ENCODE peak calls at places on chromosomes 11 and 22, in seven cellular contexts. One of them, this sample, is unnamed.

GRCh38 chr22:38304526-38304925 is 12.7 kb downstream of the CSNK1E start:
- DNase-seq in mucosa of descending colon: no peak
- DNase-seq in CD8-positive, alpha-beta memory T cell: no peak
- DNase-seq in psoas muscle: peak
- DNase-seq in HAP-1: no peak
- DNase-seq in WERI-Rb-1: no peak
- DNase-seq in naive thymus-derived CD4-positive, alpha-beta T cell: no peak
- DNase-seq in this sample: peak

GRCh38 chr11:67045314-67045713 is 11.3 kb upstream of the RHOD start:
- DNase-seq in psoas muscle: peak
- DNase-seq in naive thymus-derived CD4-positive, alpha-beta T cell: no peak
- DNase-seq in WERI-Rb-1: no peak
- DNase-seq in mucosa of descending colon: no peak
- DNase-seq in CD8-positive, alpha-beta memory T cell: no peak
- DNase-seq in HAP-1: no peak
- DNase-seq in this sample: peak

GRCh38 chr11:69512136-69512535 is 30.7 kb downstream of the LINC01488 start:
- DNase-seq in psoas muscle: no peak
- DNase-seq in CD8-positive, alpha-beta memory T cell: no peak
- DNase-seq in WERI-Rb-1: no peak
- DNase-seq in naive thymus-derived CD4-positive, alpha-beta T cell: no peak
- DNase-seq in mucosa of descending colon: peak
- DNase-seq in HAP-1: no peak
- DNase-seq in this sample: no peak

GRCh38 chr11:71489311-71490043 is 36.5 kb downstream of the NADSYN1 start:
- DNase-seq in naive thymus-derived CD4-positive, alpha-beta T cell: no peak
- DNase-seq in CD8-positive, alpha-beta memory T cell: no peak
- DNase-seq in psoas muscle: no peak
- DNase-seq in mucosa of descending colon: no peak
- DNase-seq in HAP-1: no peak
- DNase-seq in WERI-Rb-1: no peak
- DNase-seq in this sample: peak

GRCh38 chr22:37464181-37464580 is 22.0 kb downstream of the MFNG start:
- DNase-seq in WERI-Rb-1: no peak
- DNase-seq in mucosa of descending colon: no peak
- DNase-seq in CD8-positive, alpha-beta memory T cell: no peak
- DNase-seq in psoas muscle: no peak
- DNase-seq in naive thymus-derived CD4-positive, alpha-beta T cell: no peak
- DNase-seq in HAP-1: no peak
- DNase-seq in this sample: no peak

GRCh38 chr22:45959719-45960476 is 17.1 kb downstream of the WNT7B start:
- DNase-seq in WERI-Rb-1: no peak
- DNase-seq in HAP-1: no peak
- DNase-seq in mucosa of descending colon: no peak
- DNase-seq in psoas muscle: no peak
- DNase-seq in CD8-positive, alpha-beta memory T cell: no peak
- DNase-seq in naive thymus-derived CD4-positive, alpha-beta T cell: no peak
- DNase-seq in this sample: no peak

GRCh38 chr11:16843307-16843706 is 104.9 kb downstream of the C11orf58 start:
- DNase-seq in CD8-positive, alpha-beta memory T cell: no peak
- DNase-seq in psoas muscle: no peak
- DNase-seq in naive thymus-derived CD4-positive, alpha-beta T cell: no peak
- DNase-seq in WERI-Rb-1: no peak
- DNase-seq in mucosa of descending colon: no peak
- DNase-seq in HAP-1: peak
- DNase-seq in this sample: peak

GRCh38 chr22:46542011-46542985 is 4.9 kb upstream of the CELSR1 start:
- DNase-seq in CD8-positive, alpha-beta memory T cell: peak
- DNase-seq in mucosa of descending colon: peak
- DNase-seq in WERI-Rb-1: peak
- DNase-seq in psoas muscle: peak
- DNase-seq in naive thymus-derived CD4-positive, alpha-beta T cell: peak
- DNase-seq in HAP-1: peak
- DNase-seq in this sample: peak

GRCh38 chr11:128692750-128693578 is 908 bp upstream of the FLI1 start:
- DNase-seq in naive thymus-derived CD4-positive, alpha-beta T cell: peak
- DNase-seq in HAP-1: peak
- DNase-seq in psoas muscle: peak
- DNase-seq in mucosa of descending colon: peak
- DNase-seq in WERI-Rb-1: no peak
- DNase-seq in CD8-positive, alpha-beta memory T cell: no peak
- DNase-seq in this sample: peak

GRCh38 chr11:6812391-6813005 is 13.0 kb upstream of the OR6A2 start:
- DNase-seq in psoas muscle: no peak
- DNase-seq in mucosa of descending colon: no peak
- DNase-seq in HAP-1: peak
- DNase-seq in CD8-positive, alpha-beta memory T cell: no peak
- DNase-seq in WERI-Rb-1: peak
- DNase-seq in naive thymus-derived CD4-positive, alpha-beta T cell: peak
- DNase-seq in this sample: peak

GRCh38 chr11:133078591-133079179 is 453.6 kb downstream of the OPCML start:
- DNase-seq in naive thymus-derived CD4-positive, alpha-beta T cell: no peak
- DNase-seq in CD8-positive, alpha-beta memory T cell: no peak
- DNase-seq in HAP-1: peak
- DNase-seq in WERI-Rb-1: peak
- DNase-seq in mucosa of descending colon: peak
- DNase-seq in psoas muscle: no peak
- DNase-seq in this sample: peak

GRCh38 chr11:22666700-22667439 is 459 bp downstream of the GAS2 start:
- DNase-seq in naive thymus-derived CD4-positive, alpha-beta T cell: peak
- DNase-seq in mucosa of descending colon: peak
- DNase-seq in psoas muscle: peak
- DNase-seq in HAP-1: peak
- DNase-seq in CD8-positive, alpha-beta memory T cell: no peak
- DNase-seq in WERI-Rb-1: peak
- DNase-seq in this sample: peak

GRCh38 chr22:21726650-21727049 is 8.9 kb downstream of the YPEL1 start:
- DNase-seq in psoas muscle: no peak
- DNase-seq in HAP-1: peak
- DNase-seq in mucosa of descending colon: no peak
- DNase-seq in CD8-positive, alpha-beta memory T cell: peak
- DNase-seq in naive thymus-derived CD4-positive, alpha-beta T cell: no peak
- DNase-seq in WERI-Rb-1: peak
- DNase-seq in this sample: peak

GRCh38 chr11:11148104-11148509 is 204.9 kb downstream of the CSNK2A3 start:
- DNase-seq in HAP-1: peak
- DNase-seq in WERI-Rb-1: no peak
- DNase-seq in CD8-positive, alpha-beta memory T cell: no peak
- DNase-seq in naive thymus-derived CD4-positive, alpha-beta T cell: peak
- DNase-seq in psoas muscle: peak
- DNase-seq in mucosa of descending colon: peak
- DNase-seq in this sample: peak

GRCh38 chr22:22463855-22464540 is 44.5 kb downstream of the ZNF280B start:
- DNase-seq in WERI-Rb-1: peak
- DNase-seq in naive thymus-derived CD4-positive, alpha-beta T cell: peak
- DNase-seq in HAP-1: peak
- DNase-seq in psoas muscle: no peak
- DNase-seq in CD8-positive, alpha-beta memory T cell: peak
- DNase-seq in mucosa of descending colon: peak
- DNase-seq in this sample: peak

DNA sequence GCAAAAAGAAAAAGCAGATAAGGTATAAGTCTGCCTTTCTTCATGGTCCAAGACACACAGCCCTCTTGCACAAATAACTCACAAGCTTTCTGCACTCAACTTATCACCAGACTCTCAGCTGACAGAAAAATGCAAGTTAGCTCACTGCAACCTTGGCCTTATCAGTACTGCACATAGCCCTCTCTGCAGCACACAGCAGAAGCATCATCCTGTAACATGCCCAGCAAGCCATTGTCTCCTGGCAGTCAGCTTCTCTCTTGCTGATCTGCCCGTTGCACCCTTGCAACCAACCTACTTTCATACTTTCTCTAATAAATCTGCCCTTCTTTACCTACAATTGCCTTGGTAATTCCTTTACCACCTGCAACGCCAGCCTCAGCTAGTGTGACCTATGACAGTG is 5.8 kb downstream of the ZBTB44 start:
- DNase-seq in HAP-1: no peak
- DNase-seq in WERI-Rb-1: no peak
- DNase-seq in CD8-positive, alpha-beta memory T cell: no peak
- DNase-seq in mucosa of descending colon: no peak
- DNase-seq in psoas muscle: no peak
- DNase-seq in naive thymus-derived CD4-positive, alpha-beta T cell: no peak
- DNase-seq in this sample: peak
- H3K4me3 ChIP-seq in HAP-1: no peak
- H3K4me3 ChIP-seq in WERI-Rb-1: no peak
- H3K4me3 ChIP-seq in CD8-positive, alpha-beta memory T cell: no peak
- H3K4me3 ChIP-seq in mucosa of descending colon: no peak
- H3K4me3 ChIP-seq in psoas muscle: no peak
- H3K4me3 ChIP-seq in naive thymus-derived CD4-positive, alpha-beta T cell: no peak
- H3K4me3 ChIP-seq in this sample: no peak

DNA sequence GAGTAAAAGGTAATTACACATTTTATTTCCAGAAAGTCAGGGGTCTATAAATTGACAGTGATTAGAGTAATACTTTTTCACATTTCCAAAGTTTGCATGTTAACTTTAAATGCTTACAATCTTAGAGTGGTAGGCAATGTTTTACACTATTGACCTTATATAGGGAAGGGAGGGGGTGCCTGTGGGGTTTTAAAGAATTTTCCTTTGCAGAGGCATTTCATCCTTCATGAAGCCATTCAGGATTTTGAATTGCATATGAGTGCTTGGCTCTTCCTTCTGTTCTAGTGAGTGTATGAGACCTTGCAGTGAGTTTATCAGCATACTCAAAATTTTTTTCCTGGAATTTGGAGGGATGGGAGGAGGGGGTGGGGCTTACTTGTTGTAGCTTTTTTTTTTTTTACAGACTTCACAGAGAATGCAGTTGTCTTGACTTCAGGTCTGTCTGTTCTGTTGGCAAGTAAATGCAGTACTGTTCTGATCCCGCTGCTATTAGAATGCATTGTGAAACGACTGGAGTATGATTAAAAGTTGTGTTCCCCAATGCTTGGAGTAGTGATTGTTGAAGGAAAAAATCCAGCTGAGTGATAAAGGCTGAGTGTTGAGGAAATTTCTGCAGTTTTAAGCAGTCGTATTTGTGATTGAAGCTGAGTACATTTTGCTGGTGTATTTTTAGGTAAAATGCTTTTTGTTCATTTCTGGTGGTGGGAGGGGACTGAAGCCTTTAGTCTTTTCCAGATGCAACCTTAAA is 5.3 kb downstream of the MALAT1 start:
- DNase-seq in naive thymus-derived CD4-positive, alpha-beta T cell: peak
- DNase-seq in WERI-Rb-1: no peak
- DNase-seq in HAP-1: peak
- DNase-seq in psoas muscle: no peak
- DNase-seq in CD8-positive, alpha-beta memory T cell: no peak
- DNase-seq in mucosa of descending colon: no peak
- DNase-seq in this sample: peak
- H3K4me3 ChIP-seq in naive thymus-derived CD4-positive, alpha-beta T cell: peak
- H3K4me3 ChIP-seq in WERI-Rb-1: peak
- H3K4me3 ChIP-seq in HAP-1: peak
- H3K4me3 ChIP-seq in psoas muscle: peak
- H3K4me3 ChIP-seq in CD8-positive, alpha-beta memory T cell: peak
- H3K4me3 ChIP-seq in mucosa of descending colon: peak
- H3K4me3 ChIP-seq in this sample: peak

GRCh38 chr11:93997741-93998140 is 23.4 kb upstream of the HEPHL1 start:
- DNase-seq in WERI-Rb-1: no peak
- DNase-seq in HAP-1: no peak
- DNase-seq in CD8-positive, alpha-beta memory T cell: no peak
- DNase-seq in naive thymus-derived CD4-positive, alpha-beta T cell: no peak
- DNase-seq in mucosa of descending colon: no peak
- DNase-seq in psoas muscle: no peak
- DNase-seq in this sample: no peak

GRCh38 chr11:94002226-94002625 is 18.9 kb upstream of the HEPHL1 start:
- DNase-seq in WERI-Rb-1: no peak
- DNase-seq in HAP-1: no peak
- DNase-seq in CD8-positive, alpha-beta memory T cell: no peak
- DNase-seq in mucosa of descending colon: no peak
- DNase-seq in psoas muscle: no peak
- DNase-seq in naive thymus-derived CD4-positive, alpha-beta T cell: no peak
- DNase-seq in this sample: peak

GRCh38 chr11:94000641-94001040 is 20.5 kb upstream of the HEPHL1 start:
- DNase-seq in psoas muscle: no peak
- DNase-seq in CD8-positive, alpha-beta memory T cell: no peak
- DNase-seq in WERI-Rb-1: no peak
- DNase-seq in naive thymus-derived CD4-positive, alpha-beta T cell: no peak
- DNase-seq in HAP-1: no peak
- DNase-seq in mucosa of descending colon: no peak
- DNase-seq in this sample: no peak
- H3K4me3 ChIP-seq in psoas muscle: no peak
- H3K4me3 ChIP-seq in CD8-positive, alpha-beta memory T cell: no peak
- H3K4me3 ChIP-seq in WERI-Rb-1: no peak
- H3K4me3 ChIP-seq in naive thymus-derived CD4-positive, alpha-beta T cell: no peak
- H3K4me3 ChIP-seq in HAP-1: no peak
- H3K4me3 ChIP-seq in mucosa of descending colon: no peak
- H3K4me3 ChIP-seq in this sample: no peak

GRCh38 chr22:43345356-43345755 is 2.2 kb upstream of the SCUBE1 start:
- DNase-seq in mucosa of descending colon: no peak
- DNase-seq in naive thymus-derived CD4-positive, alpha-beta T cell: no peak
- DNase-seq in WERI-Rb-1: no peak
- DNase-seq in CD8-positive, alpha-beta memory T cell: no peak
- DNase-seq in psoas muscle: no peak
- DNase-seq in HAP-1: no peak
- DNase-seq in this sample: no peak

GRCh38 chr22:43345761-43346261 is 2.6 kb upstream of the SCUBE1 start:
- DNase-seq in CD8-positive, alpha-beta memory T cell: no peak
- DNase-seq in naive thymus-derived CD4-positive, alpha-beta T cell: no peak
- DNase-seq in WERI-Rb-1: no peak
- DNase-seq in mucosa of descending colon: no peak
- DNase-seq in HAP-1: no peak
- DNase-seq in psoas muscle: no peak
- DNase-seq in this sample: no peak

GRCh38 chr22:43343262-43343988 is at the start of gene SCUBE1:
- DNase-seq in naive thymus-derived CD4-positive, alpha-beta T cell: no peak
- DNase-seq in CD8-positive, alpha-beta memory T cell: peak
- DNase-seq in WERI-Rb-1: peak
- DNase-seq in HAP-1: peak
- DNase-seq in psoas muscle: peak
- DNase-seq in mucosa of descending colon: peak
- DNase-seq in this sample: peak

GRCh38 chr22:43341565-43341964 is 1.6 kb downstream of the SCUBE1 start:
- DNase-seq in mucosa of descending colon: no peak
- DNase-seq in naive thymus-derived CD4-positive, alpha-beta T cell: no peak
- DNase-seq in HAP-1: no peak
- DNase-seq in CD8-positive, alpha-beta memory T cell: no peak
- DNase-seq in psoas muscle: no peak
- DNase-seq in WERI-Rb-1: no peak
- DNase-seq in this sample: no peak

DNA sequence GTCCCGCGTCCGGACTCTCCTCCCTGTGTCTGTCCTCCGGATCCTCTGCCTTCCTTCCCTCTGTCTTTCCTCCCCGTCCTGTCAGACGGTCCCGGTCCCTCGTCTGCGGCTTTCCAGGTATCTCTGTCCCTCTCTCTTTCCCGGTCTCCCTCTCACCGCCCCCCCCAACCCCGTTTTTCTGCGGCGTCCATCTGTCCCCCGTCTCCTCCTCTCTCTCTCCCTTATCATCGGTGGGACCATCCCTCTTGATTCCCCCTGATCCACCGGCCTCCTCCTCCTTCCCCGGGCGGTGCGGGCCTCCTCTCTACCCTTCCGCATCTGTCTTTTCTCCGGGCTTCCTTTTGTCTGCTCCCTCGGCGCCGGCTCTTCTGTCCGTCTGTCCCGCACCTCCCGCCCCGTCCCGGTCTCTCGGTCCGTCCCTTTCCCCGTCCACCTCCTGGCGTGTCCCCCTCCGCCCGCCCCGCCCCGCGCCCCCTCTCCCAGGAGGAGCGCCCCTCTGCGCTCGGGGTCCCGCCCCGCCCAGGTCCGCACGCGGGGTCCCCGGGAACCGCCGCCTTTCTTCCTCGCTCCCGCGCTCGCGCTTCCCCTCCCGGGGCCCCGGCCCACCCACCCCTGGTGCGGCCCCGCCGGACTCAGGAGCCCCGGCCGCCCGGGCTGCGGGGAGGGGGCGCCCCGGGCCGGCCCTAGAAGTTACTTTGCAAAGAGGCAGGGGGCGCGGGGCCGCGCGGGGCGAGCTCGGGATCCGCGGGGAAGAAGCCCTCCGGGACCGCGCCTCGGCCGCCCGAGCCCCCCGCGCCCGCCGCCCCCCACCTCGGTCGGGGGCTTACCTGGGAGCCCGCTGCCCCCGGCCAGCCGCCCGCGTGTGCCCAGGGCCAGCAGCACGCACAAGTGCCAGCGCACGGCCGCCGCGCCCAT is 568 bp downstream of the SCUBE1 start:
- DNase-seq in psoas muscle: no peak
- DNase-seq in naive thymus-derived CD4-positive, alpha-beta T cell: no peak
- DNase-seq in WERI-Rb-1: no peak
- DNase-seq in mucosa of descending colon: no peak
- DNase-seq in HAP-1: peak
- DNase-seq in CD8-positive, alpha-beta memory T cell: no peak
- DNase-seq in this sample: no peak
- H3K4me3 ChIP-seq in psoas muscle: peak
- H3K4me3 ChIP-seq in naive thymus-derived CD4-positive, alpha-beta T cell: no peak
- H3K4me3 ChIP-seq in WERI-Rb-1: peak
- H3K4me3 ChIP-seq in mucosa of descending colon: no peak
- H3K4me3 ChIP-seq in HAP-1: peak
- H3K4me3 ChIP-seq in CD8-positive, alpha-beta memory T cell: no peak
- H3K4me3 ChIP-seq in this sample: no peak

This sample was measured in choroid plexus epithelial cell.